ENCODE peak calls at places on chromosome 13, in six cellular contexts. K, E, T, Y, W and Z are unnamed samples.

GRCh38 chr13:74250738-74251190 is 116.6 kb upstream of the KLF12 start:
- DNase-seq in K (no peak), E (peak), Y (no peak), T (no peak), W (no peak), Z (peak)

GRCh38 chr13:93522486-93522885 is 295.9 kb downstream of the GPC6 start:
- DNase-seq in Y (no peak), K (no peak), W (no peak), E (no peak), T (no peak), Z (no peak)

GRCh38 chr13:20428666-20429644 is 96.7 kb downstream of the CRYL1 start:
- DNase-seq in Y (no peak), K (no peak), W (no peak), E (no peak), T (no peak), Z (no peak)

GRCh38 chr13:101398191-101398590 is 18.1 kb downstream of the NALCN start:
- DNase-seq in E (no peak), T (no peak), K (peak), W (no peak), Y (no peak), Z (no peak)

GRCh38 chr13:28316841-28317240 is 178.1 kb downstream of the FLT1 start:
- DNase-seq in T (no peak), K (no peak), E (no peak), Y (no peak), W (peak), Z (no peak)

GRCh38 chr13:94233831-94234230 is 245.7 kb downstream of the DCT start:
- DNase-seq in W (no peak), E (no peak), K (no peak), T (no peak), Y (no peak), Z (no peak)

GRCh38 chr13:46992383-46992952 is 95.6 kb upstream of the HTR2A start:
- DNase-seq in Y (no peak), W (no peak), T (no peak), E (no peak), K (no peak), Z (no peak)

GRCh38 chr13:73943137-73943964 is 190.9 kb downstream of the KLF12 start:
- DNase-seq in K (no peak), Y (no peak), E (no peak), T (no peak), W (no peak), Z (no peak)

GRCh38 chr13:114035583-114036501 is 62.0 kb upstream of the C13orf46 start:
- DNase-seq in K (no peak), Y (no peak), E (no peak), T (no peak), W (peak), Z (no peak)

GRCh38 chr13:113622791-113623490 is 35.1 kb downstream of the ATP4B start:
- DNase-seq in E (no peak), W (no peak), K (no peak), Y (no peak), T (no peak), Z (no peak)

GRCh38 chr13:82693607-82694006 is 1188.7 kb downstream of the SLITRK1 start:
- DNase-seq in W (no peak), E (no peak), Y (no peak), T (no peak), K (no peak), Z (no peak)

GRCh38 chr13:79581870-79582315 is 100.9 kb downstream of the NDFIP2 start:
- DNase-seq in E (peak), Y (no peak), T (no peak), K (peak), W (no peak), Z (no peak)

GRCh38 chr13:113777311-113778260 is 18.6 kb downstream of the TMEM255B start:
- DNase-seq in W (no peak), T (no peak), E (no peak), Y (no peak), K (no peak), Z (no peak)

GRCh38 chr13:93226623-93227279 is at the start of gene GPC6:
- DNase-seq in K (peak), T (no peak), W (no peak), E (peak), Y (peak), Z (peak)

GRCh38 chr13:111577429-111577828 is 257.0 kb downstream of the TEX29 start:
- DNase-seq in K (no peak), W (no peak), Y (no peak), E (no peak), T (no peak), Z (no peak)

GRCh38 chr13:80430561-80430960 is 89.6 kb upstream of the SPRY2 start:
- DNase-seq in W (no peak), Y (no peak), T (no peak), K (no peak), E (no peak), Z (no peak)